ENCODE peak calls at places on chromosomes 4 and X, in seven cellular contexts. S, L, C, Z, A, M and J are unnamed samples.

GRCh38 chrX:20267924-20268701 is 1.4 kb upstream of the RPS6KA3 start:
- DNase-seq in S (no peak), L (no peak), C (peak), Z (peak), A (peak), M (peak), J (peak)

GRCh38 chr4:3414421-3415279 is 27.1 kb upstream of the HGFAC start:
- DNase-seq in S (no peak), L (no peak), C (no peak), Z (no peak), A (no peak), M (no peak), J (no peak)

GRCh38 chr4:88202443-88202842 is 44.0 kb upstream of the ABCG2 start:
- DNase-seq in S (no peak), L (no peak), C (no peak), Z (no peak), A (no peak), M (no peak), J (no peak)

GRCh38 chrX:154051210-154051810 is 31.6 kb upstream of the IRAK1 start:
- DNase-seq in S (peak), L (peak), C (peak), Z (peak), A (peak), M (peak), J (peak)

GRCh38 chr4:143251781-143252180 is 67.1 kb downstream of the USP38 start:
- DNase-seq in S (no peak), L (no peak), C (no peak), Z (no peak), A (no peak), M (no peak), J (no peak)

GRCh38 chr4:152687974-152688599 is 8.3 kb upstream of the TMEM154 start:
- DNase-seq in S (no peak), L (no peak), C (no peak), Z (no peak), A (no peak), M (no peak), J (no peak)

GRCh38 chrX:35076061-35076460 is 133.5 kb downstream of the FAM47B start:
- DNase-seq in S (no peak), L (no peak), C (no peak), Z (no peak), A (no peak), M (no peak), J (no peak)

GRCh38 chr4:185224597-185224996 is 15.2 kb downstream of the SNX25 start:
- DNase-seq in S (no peak), L (no peak), C (no peak), Z (no peak), A (no peak), M (no peak), J (no peak)

GRCh38 chrX:110418857-110419249 is 60.2 kb downstream of the RTL9 start:
- DNase-seq in S (no peak), L (peak), C (no peak), Z (no peak), A (no peak), M (no peak), J (no peak)

GRCh38 chr4:154626793-154627484 is 14.5 kb upstream of the FGG start:
- DNase-seq in S (peak), L (no peak), C (peak), Z (peak), A (peak), M (peak), J (peak)

GRCh38 chrX:19625612-19626011 is 110.3 kb upstream of the MAP3K15 start:
- DNase-seq in S (no peak), L (no peak), C (no peak), Z (no peak), A (no peak), M (peak), J (no peak)

GRCh38 chr4:21790437-21791029 is 158.0 kb downstream of the KCNIP4 start:
- DNase-seq in S (no peak), L (peak), C (no peak), Z (no peak), A (peak), M (no peak), J (no peak)

GRCh38 chr4:6785572-6785925 is 3.0 kb downstream of the KIAA0232 start:
- DNase-seq in S (no peak), L (no peak), C (no peak), Z (no peak), A (no peak), M (no peak), J (peak)

GRCh38 chrX:42714981-42715688 is 62.8 kb downstream of the PPP1R2C start:
- DNase-seq in S (peak), L (no peak), C (peak), Z (peak), A (no peak), M (peak), J (no peak)

GRCh38 chrX:49951524-49952193 is 29.3 kb downstream of the CLCN5 start:
- DNase-seq in S (no peak), L (no peak), C (no peak), Z (no peak), A (peak), M (no peak), J (no peak)

GRCh38 chr4:2905544-2905943 is 57.7 kb downstream of the NOP14 start:
- DNase-seq in S (no peak), L (no peak), C (no peak), Z (no peak), A (no peak), M (no peak), J (no peak)

GRCh38 chr4:14177987-14178386 is 550.5 kb upstream of the BOD1L1 start:
- DNase-seq in S (no peak), L (no peak), C (no peak), Z (no peak), A (no peak), M (no peak), J (no peak)

GRCh38 chr4:180999217-180999616 is 1244.0 kb upstream of the TENM3 start:
- DNase-seq in S (no peak), L (no peak), C (no peak), Z (no peak), A (no peak), M (no peak), J (no peak)

GRCh38 chr4:21177092-21177491 is 476.8 kb downstream of the PACRGL start:
- DNase-seq in S (no peak), L (no peak), C (no peak), Z (no peak), A (no peak), M (no peak), J (no peak)

GRCh38 chr4:169256856-169257756 is 13.7 kb downstream of the SH3RF1 start:
- DNase-seq in S (no peak), L (no peak), C (no peak), Z (no peak), A (no peak), M (no peak), J (no peak)

GRCh38 chr4:90060039-90060438 is 67.2 kb upstream of the CCSER1 start:
- DNase-seq in S (no peak), L (no peak), C (no peak), Z (no peak), A (no peak), M (no peak), J (no peak)

GRCh38 chr4:87317527-87317926 is 5.2 kb downstream of the HSD17B13 start:
- DNase-seq in S (no peak), L (no peak), C (no peak), Z (no peak), A (no peak), M (no peak), J (no peak)

GRCh38 chrX:74232859-74233258 is 71.1 kb upstream of the ZCCHC13 start:
- DNase-seq in S (no peak), L (peak), C (no peak), Z (no peak), A (peak), M (no peak), J (no peak)

GRCh38 chrX:70476934-70477733 is 32.5 kb downstream of the DLG3 start:
- DNase-seq in S (no peak), L (peak), C (peak), Z (peak), A (peak), M (no peak), J (no peak)

GRCh38 chrX:8183281-8183680 is 12.2 kb upstream of the VCX2 start:
- DNase-seq in S (no peak), L (no peak), C (no peak), Z (no peak), A (no peak), M (no peak), J (no peak)

GRCh38 chrX:151988706-151989299 is 14.3 kb upstream of the GABRE start:
- DNase-seq in S (no peak), L (no peak), C (no peak), Z (no peak), A (no peak), M (no peak), J (no peak)

GRCh38 chrX:119190251-119190651 is 45.8 kb upstream of the PGRMC1 start:
- DNase-seq in S (no peak), L (no peak), C (no peak), Z (peak), A (peak), M (no peak), J (no peak)

GRCh38 chr4:84578540-84579409 is 4.2 kb upstream of the CDS1 start:
- DNase-seq in S (no peak), L (peak), C (no peak), Z (no peak), A (peak), M (no peak), J (no peak)

GRCh38 chr4:177455591-177455990 is 13.4 kb upstream of the AGA start:
- DNase-seq in S (no peak), L (no peak), C (no peak), Z (no peak), A (peak), M (no peak), J (no peak)

GRCh38 chrX:57586360-57586759 is 5.5 kb upstream of the ZXDB start:
- DNase-seq in S (no peak), L (no peak), C (no peak), Z (no peak), A (no peak), M (no peak), J (no peak)

GRCh38 chrX:119512145-119512800 is 44.0 kb downstream of the SLC25A5 start:
- DNase-seq in S (no peak), L (peak), C (peak), Z (peak), A (peak), M (no peak), J (peak)